ENCODE peak calls at places on chromosomes 2 and 18, in ten cellular contexts. J is ovary, B is fibroblast of mammary gland, U is endodermal cell, Z is neural progenitor cell, Q is NB4, O is adrenal gland, W is cardiac fibroblast, D is stomach, M is heart left ventricle. E is an unnamed sample.

GRCh38 chr2:223000872-223001825 is 50.8 kb upstream of the KCNE4 start:
- DNase-seq in J (no peak), B (no peak), U (no peak), Z (no peak), Q (no peak), O (no peak), W (no peak), D (no peak), M (no peak), E (no peak)

GRCh38 chr2:168643979-168644378 is 158.5 kb upstream of the NOSTRIN start:
- DNase-seq in J (no peak), B (peak), U (no peak), Z (no peak), Q (no peak), O (no peak), W (peak), D (no peak), M (no peak), E (no peak)

GRCh38 chr2:151632993-151633592 is 101.2 kb downstream of the NEB start:
- DNase-seq in J (no peak), B (peak), U (no peak), Z (no peak), Q (peak), O (no peak), W (peak), D (no peak), M (no peak), E (no peak)

GRCh38 chr2:63050186-63050915 is at the start of gene OTX1:
- DNase-seq in J (peak), B (peak), U (peak), Z (peak), Q (peak), O (peak), W (peak), D (peak), M (no peak), E (no peak)

GRCh38 chr18:50630895-50631294 is 71.0 kb downstream of the MAPK4 start:
- DNase-seq in J (no peak), B (no peak), U (no peak), Z (no peak), Q (no peak), O (no peak), W (no peak), D (no peak), M (no peak), E (no peak)

GRCh38 chr2:65413106-65413505 is 19.3 kb downstream of the SPRED2 start:
- DNase-seq in J (no peak), B (no peak), U (no peak), Z (no peak), Q (no peak), O (no peak), W (no peak), D (no peak), M (no peak), E (no peak)

GRCh38 chr18:48548404-48548771 is 9.6 kb downstream of the CTIF start:
- DNase-seq in J (no peak), B (no peak), U (no peak), Z (no peak), Q (no peak), O (no peak), W (peak), D (no peak), M (peak), E (no peak)

GRCh38 chr18:22964116-22964515 is 31.0 kb downstream of the RBBP8 start:
- DNase-seq in J (no peak), B (no peak), U (no peak), Z (no peak), Q (no peak), O (no peak), W (no peak), D (no peak), M (no peak), E (no peak)

GRCh38 chr18:76451475-76452331 is 43.3 kb downstream of the ZNF516 start:
- DNase-seq in J (peak), B (peak), U (peak), Z (peak), Q (no peak), O (no peak), W (no peak), D (no peak), M (no peak), E (no peak)

GRCh38 chr2:240295256-240296103 is 140.0 kb upstream of the GPC1 start:
- DNase-seq in J (no peak), B (no peak), U (peak), Z (no peak), Q (no peak), O (no peak), W (no peak), D (peak), M (no peak), E (no peak)

GRCh38 chr18:68176901-68177300 is 538.0 kb downstream of the TMX3 start:
- DNase-seq in J (no peak), B (no peak), U (no peak), Z (no peak), Q (no peak), O (no peak), W (no peak), D (no peak), M (no peak), E (no peak)

GRCh38 chr2:195251221-195251620 is 405.8 kb upstream of the SLC39A10 start:
- DNase-seq in J (no peak), B (no peak), U (no peak), Z (no peak), Q (no peak), O (no peak), W (no peak), D (no peak), M (no peak), E (no peak)

GRCh38 chr2:188773075-188773474 is 201.1 kb upstream of the COL3A1 start:
- DNase-seq in J (no peak), B (peak), U (no peak), Z (no peak), Q (no peak), O (no peak), W (peak), D (no peak), M (no peak), E (no peak)

GRCh38 chr18:57436193-57436964 is 1.2 kb downstream of the ONECUT2 start:
- DNase-seq in J (no peak), B (no peak), U (peak), Z (peak), Q (no peak), O (no peak), W (no peak), D (no peak), M (no peak), E (no peak)

GRCh38 chr2:143802871-143803650 is 673.8 kb downstream of the ARHGAP15 start:
- DNase-seq in J (no peak), B (no peak), U (no peak), Z (no peak), Q (no peak), O (no peak), W (no peak), D (no peak), M (no peak), E (no peak)

GRCh38 chr2:20473128-20473527 is 26.3 kb downstream of the RHOB start:
- DNase-seq in J (no peak), B (no peak), U (no peak), Z (no peak), Q (no peak), O (no peak), W (no peak), D (peak), M (peak), E (no peak)

GRCh38 chr2:232781765-232782164 is 5.4 kb upstream of the KCNJ13 start:
- DNase-seq in J (no peak), B (peak), U (no peak), Z (no peak), Q (peak), O (no peak), W (peak), D (no peak), M (no peak), E (peak)

GRCh38 chr18:13371689-13372404 is 153.3 kb downstream of the LDLRAD4 start:
- DNase-seq in J (no peak), B (no peak), U (no peak), Z (no peak), Q (no peak), O (no peak), W (no peak), D (no peak), M (no peak), E (no peak)

GRCh38 chr18:2108581-2108980 is 462.7 kb downstream of the METTL4 start:
- DNase-seq in J (no peak), B (peak), U (peak), Z (no peak), Q (no peak), O (no peak), W (no peak), D (no peak), M (no peak), E (peak)

GRCh38 chr2:212975333-212975732 is 176.1 kb downstream of the IKZF2 start:
- DNase-seq in J (no peak), B (no peak), U (no peak), Z (no peak), Q (no peak), O (no peak), W (no peak), D (no peak), M (no peak), E (no peak)
- H3K4me3 ChIP-seq in J (no peak), B (no peak), U (no peak), Z (no peak), Q (no peak), O (no peak), W (no peak), D (no peak), M (no peak), E (no peak)

DNA sequence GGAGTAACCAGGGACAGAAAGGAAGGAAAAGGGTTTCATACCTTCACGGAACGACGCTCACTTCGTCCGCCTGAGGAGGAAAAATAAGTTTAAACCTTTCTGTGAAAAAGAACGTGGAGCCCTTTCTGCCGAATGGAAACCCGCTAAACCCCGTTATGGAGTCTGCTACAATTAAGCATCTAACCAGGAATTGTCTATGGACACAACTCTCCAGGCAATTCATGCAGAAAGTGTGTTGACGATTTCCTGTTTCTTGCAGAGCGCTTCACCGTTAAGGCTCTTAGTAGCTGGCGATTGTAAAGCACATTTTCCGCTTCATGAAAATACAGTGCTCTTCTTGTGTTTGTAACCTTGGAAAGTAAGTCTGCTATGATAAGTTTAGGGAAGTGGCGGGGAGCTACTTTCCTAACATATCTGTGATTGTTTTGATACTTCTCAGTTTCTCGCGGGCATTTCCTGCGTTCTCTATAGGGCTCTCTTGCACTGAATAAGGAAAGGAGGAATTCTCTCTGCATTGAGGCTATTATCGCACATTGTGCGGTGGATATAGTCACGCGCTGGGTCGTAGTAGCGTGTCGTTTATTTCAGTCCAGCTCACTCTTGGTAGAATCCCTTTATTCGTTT is 715 bp upstream of the PPP4R3B start:
- DNase-seq in J (no peak), B (peak), U (no peak), Z (peak), Q (peak), O (no peak), W (peak), D (no peak), M (no peak), E (no peak)
- TF ChIP-seq CTCF in J (no peak), B (no peak), U (no peak), Z (no peak), Q (no peak), O (no peak), W (no peak), D (no peak), M (no peak), E (no peak)

GRCh38 chr18:21361297-21361880 is 119.4 kb downstream of the GREB1L start:
- DNase-seq in J (no peak), B (peak), U (peak), Z (peak), Q (no peak), O (no peak), W (no peak), D (no peak), M (no peak), E (no peak)

GRCh38 chr18:21363411-21363810 is 121.4 kb downstream of the GREB1L start:
- DNase-seq in J (no peak), B (no peak), U (no peak), Z (peak), Q (no peak), O (no peak), W (no peak), D (no peak), M (no peak), E (no peak)

GRCh38 chr18:21362921-21363320 is 120.9 kb downstream of the GREB1L start:
- DNase-seq in J (no peak), B (peak), U (no peak), Z (no peak), Q (no peak), O (no peak), W (no peak), D (no peak), M (no peak), E (peak)

GRCh38 chr18:21366896-21367295 is 124.9 kb downstream of the GREB1L start:
- DNase-seq in J (no peak), B (no peak), U (no peak), Z (peak), Q (no peak), O (no peak), W (no peak), D (no peak), M (no peak), E (no peak)

GRCh38 chr18:21364471-21364870 is 122.4 kb downstream of the GREB1L start:
- DNase-seq in J (no peak), B (no peak), U (no peak), Z (peak), Q (no peak), O (no peak), W (no peak), D (no peak), M (no peak), E (no peak)
- H3K4me3 ChIP-seq in J (no peak), B (no peak), U (no peak), Z (peak), Q (no peak), O (no peak), W (no peak), D (no peak), M (no peak), E (no peak)

DNA sequence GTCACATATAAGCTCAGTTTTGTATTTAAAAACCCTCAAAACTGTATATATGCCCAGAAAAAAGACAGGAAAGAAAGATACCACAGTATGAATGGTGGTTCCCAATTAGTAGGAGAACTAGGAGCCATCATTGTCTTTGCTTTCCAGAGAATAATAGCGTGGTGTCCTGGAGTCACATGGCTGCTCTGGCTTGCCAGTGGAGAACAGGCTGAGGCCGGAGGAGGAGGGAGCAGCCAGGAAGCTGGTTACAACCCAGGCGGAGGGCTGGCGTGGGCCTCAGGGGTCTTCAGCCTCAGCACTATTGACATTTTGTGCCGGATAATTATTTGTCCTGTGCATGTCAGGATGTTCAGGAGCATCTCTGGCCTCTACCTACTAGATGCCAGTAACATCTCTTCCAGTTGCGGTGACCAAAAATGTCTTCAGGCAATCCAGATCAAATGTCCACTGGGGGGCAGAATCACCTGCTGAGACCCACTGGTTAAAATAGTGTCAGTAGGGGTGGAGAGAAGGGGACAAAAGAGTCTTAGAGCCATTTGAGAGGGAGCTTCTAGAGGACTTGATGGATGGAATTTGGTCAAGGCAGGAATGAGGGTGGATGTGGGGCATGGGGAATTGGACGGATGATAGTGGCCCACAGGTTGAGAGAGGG is 144.8 kb downstream of the AGAP1 start:
- DNase-seq in J (no peak), B (no peak), U (no peak), Z (peak), Q (peak), O (no peak), W (no peak), D (no peak), M (no peak), E (no peak)
- TF ChIP-seq CTCF in J (no peak), B (peak), U (peak), Z (peak), Q (peak), O (no peak), W (no peak), D (no peak), M (no peak), E (no peak)

GRCh38 chr2:100106460-100106859 is 35.9 kb downstream of the AFF3 start:
- DNase-seq in J (peak), B (no peak), U (peak), Z (peak), Q (no peak), O (no peak), W (no peak), D (peak), M (no peak), E (no peak)

GRCh38 chr2:100107440-100107839 is 35.0 kb downstream of the AFF3 start:
- DNase-seq in J (no peak), B (no peak), U (no peak), Z (no peak), Q (no peak), O (no peak), W (no peak), D (no peak), M (no peak), E (no peak)

GRCh38 chr2:100107911-100108647 is 34.3 kb downstream of the AFF3 start:
- DNase-seq in J (no peak), B (no peak), U (peak), Z (no peak), Q (no peak), O (no peak), W (no peak), D (no peak), M (no peak), E (no peak)

GRCh38 chr2:100104718-100105677 is 37.4 kb downstream of the AFF3 start:
- DNase-seq in J (peak), B (no peak), U (peak), Z (peak), Q (no peak), O (no peak), W (no peak), D (peak), M (peak), E (no peak)

DNA sequence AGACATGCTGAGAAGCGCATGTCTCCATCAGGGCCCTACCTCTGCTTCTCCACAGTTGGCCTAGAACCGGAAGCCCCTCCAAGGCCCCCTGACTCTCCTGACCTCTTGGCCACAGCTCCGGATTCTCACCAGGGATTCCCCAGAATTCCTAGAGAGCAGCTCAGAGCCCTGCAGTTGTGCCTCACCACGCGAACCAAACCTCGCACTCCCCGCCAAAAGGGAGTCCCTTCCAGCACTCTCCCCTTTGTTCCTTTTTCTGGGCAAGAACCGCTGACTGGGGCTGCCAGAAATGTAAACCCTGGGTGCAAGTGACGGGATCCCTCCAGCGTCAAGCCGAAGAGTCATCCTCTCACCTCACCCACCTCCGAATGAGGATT is 36.7 kb downstream of the AFF3 start:
- DNase-seq in J (peak), B (no peak), U (no peak), Z (peak), Q (no peak), O (no peak), W (no peak), D (no peak), M (no peak), E (no peak)
- H3K4me3 ChIP-seq in J (peak), B (no peak), U (peak), Z (peak), Q (no peak), O (no peak), W (no peak), D (peak), M (no peak), E (peak)

GRCh38 chr2:225008179-225008829 is 34.0 kb downstream of the DOCK10 start:
- DNase-seq in J (no peak), B (no peak), U (no peak), Z (no peak), Q (no peak), O (no peak), W (no peak), D (no peak), M (no peak), E (no peak)

GRCh38 chr2:225010804-225011203 is 31.5 kb downstream of the DOCK10 start:
- DNase-seq in J (no peak), B (peak), U (no peak), Z (no peak), Q (no peak), O (no peak), W (peak), D (no peak), M (no peak), E (peak)

GRCh38 chr2:225009768-225010167 is 32.5 kb downstream of the DOCK10 start:
- DNase-seq in J (no peak), B (no peak), U (no peak), Z (peak), Q (no peak), O (no peak), W (no peak), D (no peak), M (no peak), E (no peak)

GRCh38 chr2:225006730-225007129 is 35.5 kb downstream of the DOCK10 start:
- DNase-seq in J (no peak), B (no peak), U (no peak), Z (no peak), Q (no peak), O (no peak), W (no peak), D (no peak), M (no peak), E (no peak)

GRCh38 chr2:225008935-225009334 is 33.3 kb downstream of the DOCK10 start:
- DNase-seq in J (no peak), B (no peak), U (peak), Z (peak), Q (peak), O (no peak), W (no peak), D (no peak), M (no peak), E (no peak)
- TF ChIP-seq CTCF in J (no peak), B (peak), U (peak), Z (peak), Q (peak), O (no peak), W (peak), D (no peak), M (no peak), E (peak)

GRCh38 chr2:70767699-70768584 is at the start of gene ADD2:
- DNase-seq in J (peak), B (peak), U (peak), Z (peak), Q (peak), O (peak), W (peak), D (no peak), M (peak), E (no peak)
- H3K4me3 ChIP-seq in J (peak), B (no peak), U (peak), Z (peak), Q (peak), O (no peak), W (no peak), D (peak), M (peak), E (peak)

GRCh38 chr2:42975358-42975717 is 183.0 kb upstream of the HAAO start:
- DNase-seq in J (no peak), B (no peak), U (no peak), Z (no peak), Q (no peak), O (no peak), W (no peak), D (no peak), M (no peak), E (no peak)
- TF ChIP-seq CTCF in J (no peak), B (no peak), U (no peak), Z (no peak), Q (no peak), O (peak), W (no peak), D (no peak), M (no peak), E (no peak)

GRCh38 chr2:127508621-127509034 is 17.7 kb downstream of the IWS1 start:
- DNase-seq in J (peak), B (peak), U (no peak), Z (no peak), Q (peak), O (peak), W (peak), D (peak), M (peak), E (peak)
- H3K4me3 ChIP-seq in J (no peak), B (no peak), U (no peak), Z (no peak), Q (no peak), O (no peak), W (no peak), D (no peak), M (no peak), E (no peak)

GRCh38 chr2:18117592-18117991 is 239.1 kb downstream of the KCNS3 start:
- DNase-seq in J (no peak), B (peak), U (peak), Z (peak), Q (peak), O (peak), W (peak), D (peak), M (peak), E (no peak)
- TF ChIP-seq CTCF in J (no peak), B (peak), U (peak), Z (peak), Q (peak), O (peak), W (peak), D (no peak), M (peak), E (peak)

E was measured in astrocyte of the cerebellum.